ENCODE peak calls at places on chromosomes 11 and 22, in nine cellular contexts. R is foreskin fibroblast, J is psoas muscle, B is fibroblast of mammary gland, L is kidney epithelial cell, Z is esophagus muscularis mucosa, M is IMR-90, F is uterus, P is mammary epithelial cell. W is an unnamed sample.

GRCh38 chr11:36488096-36488495 is 22.0 kb downstream of the TRAF6 start:
- DNase-seq in B (no peak), Z (no peak), J (no peak), M (no peak), R (no peak), P (no peak), F (no peak), L (no peak), W (no peak)

GRCh38 chr11:86706341-86707131 is 34.1 kb upstream of the ME3 start:
- DNase-seq in M (no peak), F (no peak), Z (no peak), L (no peak), R (no peak), J (no peak), P (no peak), B (no peak), W (no peak)

GRCh38 chr11:64339754-64340408 is at the start of gene CCDC88B:
- DNase-seq in B (no peak), J (peak; percentile 77), M (no peak), Z (no peak), L (no peak), R (no peak), P (no peak), F (no peak), W (no peak)

GRCh38 chr22:37559901-37560681 is at the start of gene CDC42EP1:
- DNase-seq in M (peak; percentile 36), J (peak; percentile 75), L (no peak), F (peak; percentile 72), P (no peak), R (peak; percentile 83), B (peak; percentile 39), Z (no peak), W (peak; percentile 64)

GRCh38 chr11:74086242-74086884 is 77.5 kb upstream of the UCP3 start:
- DNase-seq in J (no peak), M (no peak), Z (no peak), P (no peak), F (no peak), L (no peak), R (no peak), B (no peak), W (no peak)

GRCh38 chr11:116782728-116783127 is 5.1 kb downstream of the ZPR1 start:
- DNase-seq in P (peak; percentile 20), F (no peak), M (peak; percentile 50), Z (no peak), R (peak; percentile 28), L (no peak), B (peak; percentile 81), J (no peak), W (peak; percentile 64)

GRCh38 chr22:32473388-32473952 is 1.1 kb upstream of the FBXO7 start:
- DNase-seq in Z (peak; percentile 84), P (peak; percentile 44), R (peak; percentile 86), J (no peak), L (no peak), F (peak; percentile 16), B (peak; percentile 76), M (peak; percentile 70), W (peak; percentile 68)

GRCh38 chr11:62689421-62690183 is at the start of gene LRRN4CL:
- DNase-seq in B (peak; percentile 97), F (peak; percentile 94), L (no peak), Z (peak; percentile 97), R (peak; percentile 98), M (peak; percentile 86), J (peak; percentile 92), P (no peak), W (peak; percentile 99)

GRCh38 chr11:69949327-69949726 is 128.8 kb upstream of the ANO1 start:
- DNase-seq in Z (no peak), F (no peak), B (peak; percentile 34), R (peak; percentile 81), P (peak; percentile 98), M (peak; percentile 95), L (peak; percentile 89), J (peak; percentile 41), W (peak; percentile 69)

GRCh38 chr11:66689661-66690590 is 12.2 kb upstream of the RBM4B start:
- DNase-seq in R (no peak), Z (no peak), F (no peak), M (no peak), B (no peak), J (no peak), L (no peak), P (no peak), W (no peak)

GRCh38 chr11:43401252-43401651 is 42.5 kb downstream of the TTC17 start:
- DNase-seq in L (no peak), R (no peak), F (no peak), B (no peak), P (no peak), J (no peak), M (no peak), Z (no peak), W (no peak)

GRCh38 chr22:31104869-31105268 is 2.5 kb downstream of the SELENOM start:
- DNase-seq in R (no peak), J (no peak), Z (no peak), L (no peak), M (no peak), P (no peak), B (peak; percentile 28), F (peak; percentile 65), W (no peak)

GRCh38 chr22:31103899-31104694 is 3.3 kb downstream of the SELENOM start:
- DNase-seq in F (peak; percentile 75), B (no peak), L (no peak), M (no peak), J (no peak), Z (no peak), R (no peak), P (no peak), W (no peak)

GRCh38 chr22:31106651-31107205 is 640 bp downstream of the SELENOM start:
- DNase-seq in M (peak; percentile 55), L (no peak), P (peak; percentile 46), R (peak; percentile 72), F (peak; percentile 43), B (peak; percentile 75), J (no peak), Z (no peak), W (peak; percentile 66)

GRCh38 chr22:31106001-31106571 is 1.3 kb downstream of the SELENOM start:
- DNase-seq in B (peak; percentile 38), L (no peak), P (no peak), J (no peak), M (no peak), F (peak; percentile 41), R (peak; percentile 49), Z (no peak), W (no peak)

GRCh38 chr22:31105282-31105929 is 2.0 kb downstream of the SELENOM start:
- DNase-seq in L (no peak), F (no peak), R (no peak), Z (no peak), P (peak; percentile 29), B (no peak), M (no peak), J (no peak), W (no peak)
- H3K4me3 ChIP-seq in L (no peak overlapping the region), F (peak overlapping the region; percentile 95), R (peak overlapping the region; percentile 99), Z (peak overlapping the region; percentile 90), P (no peak overlapping the region), B (no peak overlapping the region), M (no peak overlapping the region), J (no peak overlapping the region), W (peak overlapping the region; percentile 95)

DNA sequence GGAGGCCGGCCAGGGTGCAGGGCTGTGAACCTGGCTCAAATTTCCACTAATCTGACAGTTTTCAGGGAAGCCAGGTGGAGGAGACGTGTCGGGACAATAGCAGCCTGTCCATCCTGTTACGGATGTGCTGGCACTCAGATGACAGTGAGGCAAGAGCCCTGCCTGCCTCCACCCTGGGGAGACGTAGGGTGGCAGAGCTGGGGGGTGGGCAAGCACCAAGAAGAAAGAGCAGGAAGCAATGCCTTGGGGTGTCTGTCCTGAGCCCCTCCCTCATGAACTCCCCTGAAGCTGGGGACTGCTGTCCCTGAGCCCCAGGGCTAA is 10.0 kb upstream of the TRIM29 start:
- DNase-seq in P (no peak), F (no peak), J (no peak), B (no peak), M (no peak), R (no peak), L (no peak), Z (peak; percentile 88), W (no peak)
- TF ChIP-seq CTCF in P (no peak), F (no peak), J (no peak), B (no peak), M (no peak), R (no peak), L (no peak), Z (no peak), W (no peak)

GRCh38 chr22:24181088-24181995 is at the start of gene SUSD2:
- DNase-seq in P (no peak), M (no peak), R (peak; percentile 30), J (peak; percentile 62), F (no peak), L (no peak), B (no peak), Z (no peak), W (no peak)
- H3K4me3 ChIP-seq in P (no peak within 1 kb of the TSS), M (no peak within 1 kb of the TSS), R (no peak within 1 kb of the TSS), J (peak within 1 kb of the TSS; percentile 30), F (no peak within 1 kb of the TSS), L (no peak within 1 kb of the TSS), B (peak within 1 kb of the TSS; percentile 7), Z (peak within 1 kb of the TSS; percentile 23), W (no peak within 1 kb of the TSS)

GRCh38 chr11:37858398-37858797 is 1260.4 kb upstream of the RAG2 start:
- DNase-seq in R (peak; percentile 0), F (no peak), B (no peak), J (no peak), Z (no peak), L (no peak), M (no peak), P (no peak), W (no peak)
- TF ChIP-seq CTCF in R (no peak), F (no peak), B (peak; percentile 10), J (no peak), Z (peak; percentile 6), L (no peak), M (no peak), P (peak; percentile 33), W (no peak)

DNA sequence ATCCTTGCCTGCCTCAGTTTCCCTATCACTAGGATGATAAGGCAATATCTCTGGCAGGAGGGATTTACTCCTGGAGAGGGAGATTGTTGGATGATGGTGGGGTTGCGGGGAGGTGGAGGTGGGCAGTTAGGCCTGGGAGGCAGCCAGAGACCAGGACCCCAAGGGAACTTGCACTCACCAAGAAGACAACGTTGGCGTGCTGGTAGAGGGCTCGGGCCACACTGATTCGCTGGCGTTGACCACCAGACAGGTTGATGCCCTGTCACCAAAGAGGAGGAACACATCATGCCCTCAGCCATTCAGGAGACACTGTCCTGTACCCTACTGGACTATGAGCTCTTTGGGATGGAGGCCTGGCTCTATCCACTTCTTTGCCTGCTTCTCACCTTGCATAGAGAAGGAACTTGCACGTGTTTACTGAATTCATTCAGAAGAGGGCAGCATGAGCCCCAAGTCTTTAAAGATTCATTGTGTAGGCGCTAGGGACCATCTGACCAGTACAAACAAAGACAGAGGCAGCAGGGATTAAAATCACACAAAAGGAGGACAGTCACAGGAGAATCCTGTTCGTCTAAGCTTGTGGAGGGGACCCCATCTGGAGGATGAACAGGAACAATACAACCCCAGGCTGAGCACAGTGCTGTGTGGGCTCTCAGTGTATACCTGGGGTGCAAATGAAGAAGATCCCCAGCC is 24.2 kb upstream of the KCNJ11 start:
- DNase-seq in P (no peak), Z (no peak), J (no peak), M (no peak), B (no peak), F (no peak), L (no peak), R (no peak), W (no peak)
- H3K4me3 ChIP-seq in P (no peak overlapping the region), Z (no peak overlapping the region), J (no peak overlapping the region), M (no peak overlapping the region), B (no peak overlapping the region), F (no peak overlapping the region), L (no peak overlapping the region), R (no peak overlapping the region), W (no peak overlapping the region)